ENCODE peak calls at places on chromosomes 6 and 20, in five cellular contexts. X is PC-3, O is HepG2, L is mesenchymal stem cell, M is IMR-90. C is an unnamed sample.

GRCh38 chr6:29011276-29011734 is 6.2 kb upstream of the ZNF311 start:
- DNase-seq in X (peak), M (peak), L (peak), O (no peak), C (no peak)

GRCh38 chr6:158707120-158707519 is 57.3 kb downstream of the SYTL3 start:
- DNase-seq in M (peak), L (peak), O (no peak), X (peak), C (no peak)

GRCh38 chr20:62762801-62763368 is 33.4 kb upstream of the MRGBP start:
- DNase-seq in L (no peak), M (no peak), O (no peak), X (no peak), C (no peak)

GRCh38 chr6:1384549-1385128 is 4.7 kb upstream of the FOXF2 start:
- DNase-seq in M (no peak), X (no peak), O (no peak), L (no peak), C (no peak)

GRCh38 chr6:113385020-113385431 is 472.1 kb upstream of the MARCKS start:
- DNase-seq in L (no peak), M (peak), X (peak), O (no peak), C (no peak)

GRCh38 chr6:13531956-13532355 is 42.4 kb upstream of the SIRT5 start:
- DNase-seq in L (no peak), M (no peak), X (no peak), O (no peak), C (no peak)

GRCh38 chr20:44614525-44614924 is 32.1 kb downstream of the PKIG start:
- DNase-seq in O (no peak), M (no peak), L (no peak), X (no peak), C (no peak)

GRCh38 chr20:39050555-39050902 is 88.4 kb downstream of the DHX35 start:
- DNase-seq in X (no peak), M (no peak), L (no peak), O (no peak), C (no peak)

GRCh38 chr6:42771741-42772100 is 10.1 kb upstream of the BICRAL start:
- DNase-seq in O (no peak), L (no peak), M (no peak), X (no peak), C (no peak)
- H3K9ac ChIP-seq in O (no peak), L (no peak), M (no peak), X (no peak), C (peak)

DNA sequence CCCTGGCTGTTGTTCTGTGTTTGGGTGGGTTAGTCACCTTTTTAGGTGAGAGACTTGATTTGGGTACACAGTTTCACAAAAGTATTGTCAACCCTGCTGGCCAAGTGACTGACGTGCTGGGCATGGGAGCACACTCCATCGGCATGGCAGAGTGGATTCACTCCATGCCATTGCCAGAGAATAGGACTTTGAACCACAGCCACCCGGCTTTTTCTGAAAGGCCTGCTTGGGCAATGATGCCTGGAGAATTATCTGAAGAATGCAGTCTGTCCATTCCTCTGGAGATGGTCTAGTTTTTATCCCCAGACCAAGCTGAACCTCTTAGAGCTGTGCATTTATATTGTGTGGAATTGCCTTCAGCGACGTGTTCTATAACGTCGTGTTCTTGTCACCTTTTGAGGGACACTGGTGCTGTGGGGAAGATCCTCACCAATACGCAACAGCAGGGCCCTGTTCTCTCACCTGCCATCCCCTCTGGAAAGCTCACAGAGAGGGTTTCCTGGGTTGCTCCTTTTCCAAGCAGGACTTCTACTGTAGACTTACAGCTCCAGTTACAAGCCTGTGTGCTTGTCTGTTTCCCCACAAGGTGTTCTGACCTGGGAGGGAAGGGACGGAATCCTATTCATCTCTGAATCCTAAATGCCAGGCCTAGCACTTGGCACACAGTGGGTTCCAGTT is 183.4 kb upstream of the AKAP12 start:
- DNase-seq in L (no peak), M (no peak), X (no peak), O (peak), C (no peak)
- H3K9ac ChIP-seq in L (no peak), M (no peak), X (no peak), O (no peak), C (no peak)

GRCh38 chr6:168158280-168158979 is 79.4 kb upstream of the FRMD1 start:
- DNase-seq in X (no peak), O (no peak), L (peak), M (no peak), C (no peak)
- H3K9ac ChIP-seq in X (no peak), O (no peak), L (peak), M (no peak), C (no peak)

GRCh38 chr20:17611290-17611539 is 41.3 kb downstream of the DSTN start:
- DNase-seq in M (no peak), X (no peak), O (no peak), L (peak), C (no peak)
- H3K9ac ChIP-seq in M (no peak), X (no peak), O (no peak), L (peak), C (no peak)

DNA sequence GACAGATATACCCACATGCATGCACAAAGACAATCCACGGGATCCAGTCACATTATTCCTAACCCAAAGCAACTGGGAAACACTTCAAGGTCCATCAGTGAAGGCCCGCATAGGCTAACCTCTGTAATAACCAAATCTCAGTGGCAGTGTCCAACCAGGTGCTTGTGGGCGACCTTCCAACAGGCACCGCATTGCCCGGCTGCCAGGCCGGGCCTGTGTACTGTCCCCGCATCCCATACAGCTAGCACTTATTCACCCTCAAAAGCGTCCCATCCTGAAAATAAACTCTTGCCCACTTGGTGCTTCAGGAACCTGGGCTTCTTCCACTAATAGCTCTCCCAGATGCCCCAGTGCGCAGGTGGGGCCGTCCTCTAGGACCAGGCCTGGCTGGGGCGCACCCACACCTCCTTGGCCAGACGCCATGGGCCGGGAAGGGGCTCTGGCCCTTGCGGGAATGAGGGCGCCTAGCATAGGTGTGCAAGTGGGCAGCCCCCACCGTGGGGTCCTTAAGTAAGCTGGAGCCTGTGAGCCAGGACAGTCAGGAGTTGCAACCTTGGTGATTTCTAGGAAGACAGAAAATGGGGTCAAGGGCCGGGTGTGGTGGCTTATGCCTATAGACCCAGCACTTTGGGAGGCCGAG is 1.1 kb upstream of the ENTPD6 start:
- DNase-seq in O (no peak), X (no peak), M (no peak), L (no peak), C (no peak)
- H3K9ac ChIP-seq in O (no peak), X (no peak), M (no peak), L (no peak), C (peak)

DNA sequence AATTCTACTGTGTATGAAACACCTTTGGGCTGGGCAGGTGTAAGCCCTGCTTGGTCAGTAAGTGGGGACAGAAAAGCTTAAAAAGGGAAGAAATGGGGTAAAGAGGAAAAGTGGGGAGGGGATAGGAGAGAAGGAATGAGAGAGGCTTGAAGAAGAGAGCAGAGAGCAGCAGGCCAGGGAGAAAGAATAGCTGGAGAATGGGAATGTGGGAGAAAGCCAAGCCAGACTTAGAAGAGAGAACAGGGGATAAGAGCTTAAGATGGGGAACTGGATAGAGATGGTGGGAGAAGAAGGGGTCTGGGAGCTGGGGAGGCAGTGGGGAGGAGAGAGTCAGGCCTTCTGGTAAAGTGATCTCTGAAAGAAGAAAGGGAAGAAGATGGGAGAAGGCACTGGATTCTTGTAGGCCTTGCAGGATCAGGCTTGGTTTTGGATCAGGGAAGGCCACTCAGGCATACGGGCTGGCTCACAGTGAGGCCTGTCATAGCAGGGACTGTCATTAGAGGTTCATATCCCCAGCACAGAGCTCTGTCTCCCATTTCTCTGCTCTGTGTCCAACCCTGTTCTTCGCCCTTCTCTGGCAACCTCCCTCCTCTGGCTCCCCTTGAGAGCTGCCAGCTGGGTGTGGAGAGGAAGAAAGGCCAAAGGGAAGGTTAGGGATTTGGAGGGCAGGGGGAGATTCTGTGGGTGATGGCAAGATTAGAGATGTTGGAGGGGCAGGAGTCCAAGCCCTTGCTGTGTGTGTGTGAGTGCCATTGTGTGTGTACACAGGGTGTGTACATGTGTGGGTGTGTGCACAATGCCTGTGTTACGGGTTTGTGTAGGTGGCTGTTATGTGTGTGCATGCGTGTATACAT is 9.3 kb downstream of the SYNGAP1 start:
- DNase-seq in M (no peak), L (no peak), O (no peak), X (no peak), C (no peak)
- H3K9ac ChIP-seq in M (peak), L (peak), O (no peak), X (no peak), C (peak)

DNA sequence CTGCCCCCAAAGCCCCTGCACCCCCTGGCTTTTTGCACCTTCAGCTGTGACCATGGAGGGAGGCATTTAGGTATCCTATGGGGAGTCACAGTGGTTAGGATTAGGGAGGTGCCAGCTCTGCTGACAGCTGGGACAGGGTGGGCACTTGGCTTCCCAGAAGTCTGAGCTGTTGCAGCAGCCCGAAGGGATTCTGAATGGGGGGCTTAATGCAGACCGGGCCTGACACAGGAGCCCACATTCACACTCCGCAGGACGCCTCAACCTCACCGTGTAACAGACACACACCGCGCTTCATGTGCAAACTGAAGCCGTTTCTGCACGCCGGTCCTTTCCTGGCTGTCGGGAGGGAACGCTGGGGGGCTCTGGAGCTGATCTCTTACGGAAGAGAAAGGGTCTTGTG is 1.9 kb downstream of the EBF4 start:
- DNase-seq in O (no peak), L (no peak), M (no peak), X (no peak), C (no peak)
- H3K9ac ChIP-seq in O (no peak), L (no peak), M (no peak), X (no peak), C (no peak)

DNA sequence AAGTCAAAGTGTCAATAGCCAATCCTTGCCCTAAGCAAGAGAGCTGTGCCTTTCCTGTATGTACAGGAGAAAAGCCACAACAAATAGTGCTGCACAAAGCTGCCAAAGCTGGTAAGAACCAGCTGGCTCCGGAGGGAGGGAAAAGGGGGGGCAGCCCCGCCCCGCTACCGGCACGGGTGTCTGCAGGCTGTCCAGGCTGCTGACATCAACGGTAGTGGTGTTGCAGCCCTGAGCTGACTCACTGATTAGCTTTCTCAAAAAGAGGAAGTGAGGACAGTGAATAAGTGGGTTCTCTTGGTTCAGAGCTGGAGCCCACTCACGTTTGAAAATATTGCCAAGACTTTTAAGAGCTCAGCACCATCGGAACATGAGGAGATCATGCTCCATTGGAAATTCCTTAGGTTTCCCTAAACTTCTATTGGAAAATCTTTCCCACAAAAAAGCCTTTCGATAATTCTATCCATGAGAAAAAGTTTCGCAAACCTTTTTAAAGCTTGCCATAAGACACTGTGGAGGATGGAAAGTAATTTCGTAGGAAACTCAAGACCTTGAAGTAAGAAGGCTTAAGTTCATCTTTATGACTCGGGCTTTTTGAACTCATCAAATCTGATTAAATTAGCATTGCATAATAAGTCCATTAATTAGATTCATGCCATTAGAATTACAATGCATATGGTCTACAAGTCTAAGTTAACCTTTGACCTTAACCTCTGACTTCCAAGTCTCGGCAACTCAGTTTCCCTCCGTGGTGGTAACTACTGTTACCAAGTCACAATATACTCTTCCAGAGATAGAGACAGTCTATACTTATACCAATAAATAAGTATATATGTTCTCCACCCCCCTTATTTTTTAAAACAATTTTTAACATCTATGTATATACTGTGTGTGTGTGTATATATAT is 67.0 kb downstream of the TNFRSF21 start:
- DNase-seq in L (peak), O (no peak), X (peak), M (peak), C (peak)
- H3K9ac ChIP-seq in L (peak), O (no peak), X (peak), M (no peak), C (peak)